ENCODE peak calls at places on chromosomes 7 and 10, in seven cellular contexts. D is astrocyte, B is fibroblast of villous mesenchyme, Q is ovary, P is HCT116, U is cardiac fibroblast, M is AG09309. X is an unnamed sample.

GRCh38 chr7:151506901-151507382 is 12.8 kb downstream of the RHEB start:
- DNase-seq in D (no peak), B (no peak), Q (no peak), P (no peak), U (no peak), M (no peak), X (no peak)

GRCh38 chr7:111528331-111528730 is 34.0 kb downstream of the IMMP2L start:
- DNase-seq in D (no peak), B (no peak), Q (no peak), P (no peak), U (no peak), M (no peak), X (no peak)

GRCh38 chr7:96495751-96496216 is 173.9 kb upstream of the SLC25A13 start:
- DNase-seq in D (no peak), B (no peak), Q (no peak), P (no peak), U (no peak), M (no peak), X (no peak)

GRCh38 chr7:45880433-45880860 is 7.6 kb upstream of the CCDC201 start:
- DNase-seq in D (no peak), B (no peak), Q (no peak), P (no peak), U (no peak), M (no peak), X (no peak)

GRCh38 chr7:32479574-32480200 is 10.5 kb downstream of the LSM5 start:
- DNase-seq in D (no peak), B (peak), Q (no peak), P (peak), U (peak), M (no peak), X (peak)

GRCh38 chr7:47285860-47286491 is 295.9 kb downstream of the TNS3 start:
- DNase-seq in D (peak), B (peak), Q (no peak), P (no peak), U (no peak), M (peak), X (no peak)

GRCh38 chr7:150377116-150377979 is 1.8 kb upstream of the ZNF775 start:
- DNase-seq in D (no peak), B (no peak), Q (no peak), P (no peak), U (no peak), M (no peak), X (no peak)

GRCh38 chr7:25908154-25908948 is 243.6 kb upstream of the NFE2L3 start:
- DNase-seq in D (no peak), B (no peak), Q (no peak), P (no peak), U (no peak), M (no peak), X (no peak)

GRCh38 chr10:47179291-47179647 is 120.7 kb upstream of the GDF10 start:
- DNase-seq in D (no peak), B (no peak), Q (no peak), P (no peak), U (no peak), M (no peak), X (no peak)

GRCh38 chr10:49375611-49376010 is 20.3 kb downstream of the DRGX start:
- DNase-seq in D (no peak), B (no peak), Q (no peak), P (no peak), U (no peak), M (no peak), X (no peak)

GRCh38 chr7:76333388-76334101 is 25.2 kb downstream of the YWHAG start:
- DNase-seq in D (no peak), B (peak), Q (peak), P (no peak), U (no peak), M (no peak), X (no peak)

GRCh38 chr7:74026406-74027123 is 1.4 kb upstream of the ELN start:
- DNase-seq in D (no peak), B (peak), Q (peak), P (peak), U (peak), M (no peak), X (peak)

GRCh38 chr7:36735172-36735571 is 10.9 kb upstream of the AOAH start:
- DNase-seq in D (peak), B (no peak), Q (no peak), P (no peak), U (no peak), M (no peak), X (no peak)

GRCh38 chr7:18228686-18229085 is 201.0 kb upstream of the PRPS1L1 start:
- DNase-seq in D (no peak), B (no peak), Q (no peak), P (no peak), U (no peak), M (no peak), X (no peak)

GRCh38 chr7:135200824-135201331 is 10.4 kb downstream of the WDR91 start:
- DNase-seq in D (peak), B (no peak), Q (no peak), P (no peak), U (no peak), M (no peak), X (no peak)

GRCh38 chr7:84237533-84238173 is 43.1 kb upstream of the SEMA3A start:
- DNase-seq in D (peak), B (peak), Q (no peak), P (peak), U (peak), M (peak), X (peak)

DNA sequence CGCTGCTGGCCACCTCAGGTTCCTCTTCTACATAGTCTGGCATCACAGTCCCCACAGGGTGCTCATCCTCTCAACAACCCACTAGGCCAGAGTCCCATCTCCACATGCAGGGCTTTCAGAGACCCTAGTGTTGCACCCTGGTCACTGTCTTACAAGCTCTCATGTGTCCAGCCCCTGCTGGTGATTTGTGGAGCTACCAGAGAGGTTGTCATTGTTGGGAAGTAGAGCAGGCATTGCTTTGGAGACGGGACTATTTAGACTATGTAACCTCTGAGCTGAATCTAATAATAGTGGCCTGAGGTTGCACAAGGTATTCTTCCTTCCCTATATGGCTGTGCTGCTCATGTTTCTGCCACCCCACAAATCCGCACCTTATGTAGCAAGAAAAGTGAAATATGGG is 135.3 kb upstream of the VWC2 start:
- DNase-seq in D (no peak), B (no peak), Q (no peak), P (no peak), U (no peak), M (no peak), X (no peak)
- TF ChIP-seq CTCF in D (no peak), B (no peak), Q (no peak), P (no peak), U (no peak), M (no peak), X (no peak)

GRCh38 chr7:34430456-34430855 is 227.6 kb upstream of the NPSR1 start:
- DNase-seq in D (peak), B (peak), Q (no peak), P (peak), U (peak), M (peak), X (peak)
- TF ChIP-seq CTCF in D (peak), B (peak), Q (no peak), P (peak), U (peak), M (peak), X (peak)

GRCh38 chr10:117543245-117543998 is 876 bp downstream of the EMX2 start:
- DNase-seq in D (no peak), B (peak), Q (peak), P (no peak), U (no peak), M (no peak), X (no peak)
- TF ChIP-seq CTCF in D (no peak), B (no peak), Q (peak), P (no peak), U (no peak), M (no peak), X (no peak)

GRCh38 chr7:90984692-90985091 is 279.5 kb upstream of the FZD1 start:
- DNase-seq in D (no peak), B (no peak), Q (no peak), P (no peak), U (no peak), M (no peak), X (no peak)
- TF ChIP-seq CTCF in D (no peak), B (no peak), Q (no peak), P (no peak), U (no peak), M (no peak), X (no peak)

GRCh38 chr10:12797471-12798262 is 203.8 kb downstream of the CCDC3 start:
- DNase-seq in D (peak), B (no peak), Q (no peak), P (no peak), U (no peak), M (no peak), X (no peak)

GRCh38 chr10:12799144-12799543 is 202.4 kb downstream of the CCDC3 start:
- DNase-seq in D (no peak), B (no peak), Q (no peak), P (no peak), U (no peak), M (no peak), X (no peak)

GRCh38 chr10:12799746-12800145 is 201.8 kb downstream of the CCDC3 start:
- DNase-seq in D (no peak), B (no peak), Q (no peak), P (no peak), U (no peak), M (no peak), X (no peak)

GRCh38 chr10:12801214-12802087 is 200.1 kb downstream of the CCDC3 start:
- DNase-seq in D (no peak), B (no peak), Q (no peak), P (no peak), U (no peak), M (no peak), X (no peak)

GRCh38 chr10:12800302-12800701 is 201.2 kb downstream of the CCDC3 start:
- DNase-seq in D (no peak), B (no peak), Q (no peak), P (no peak), U (no peak), M (no peak), X (no peak)
- TF ChIP-seq CTCF in D (peak), B (no peak), Q (no peak), P (no peak), U (peak), M (no peak), X (no peak)

GRCh38 chr10:71378341-71379117 is 18.2 kb upstream of the CDH23 start:
- DNase-seq in D (no peak), B (no peak), Q (no peak), P (no peak), U (no peak), M (no peak), X (no peak)
- TF ChIP-seq CTCF in D (no peak), B (no peak), Q (no peak), P (peak), U (no peak), M (no peak), X (no peak)

GRCh38 chr7:50119815-50120637 is 27.0 kb upstream of the ZPBP start:
- DNase-seq in D (no peak), B (no peak), Q (no peak), P (no peak), U (no peak), M (no peak), X (no peak)
- TF ChIP-seq CTCF in D (no peak), B (no peak), Q (no peak), P (peak), U (no peak), M (no peak), X (no peak)

DNA sequence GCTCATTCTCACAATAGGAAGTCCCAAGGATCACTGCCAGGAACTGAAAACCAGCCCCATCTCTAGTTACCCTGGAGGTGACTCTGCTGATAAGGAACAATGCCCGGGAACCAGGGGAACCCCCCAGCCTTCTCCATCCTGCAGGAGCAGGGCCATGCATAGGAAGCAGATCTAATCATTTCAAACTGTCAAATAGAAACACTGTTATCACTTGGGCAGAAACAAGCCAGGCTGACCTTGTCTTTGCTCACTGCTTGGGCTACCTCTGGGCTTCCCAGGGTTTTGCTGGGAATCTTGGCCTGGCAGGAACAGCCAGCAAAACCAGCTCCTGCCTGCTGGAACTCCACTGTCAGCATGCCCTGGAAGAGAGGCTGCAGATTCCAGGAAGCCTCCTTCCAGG is 114.1 kb downstream of the RNF216 start:
- DNase-seq in D (no peak), B (no peak), Q (no peak), P (no peak), U (no peak), M (no peak), X (no peak)
- TF ChIP-seq CTCF in D (no peak), B (no peak), Q (no peak), P (no peak), U (no peak), M (no peak), X (no peak)

GRCh38 chr7:116981887-116982430 is 28.7 kb downstream of the ST7 start:
- DNase-seq in D (no peak), B (no peak), Q (no peak), P (no peak), U (no peak), M (no peak), X (no peak)

GRCh38 chr7:116986611-116987565 is 33.6 kb downstream of the ST7 start:
- DNase-seq in D (no peak), B (no peak), Q (no peak), P (no peak), U (peak), M (no peak), X (peak)

GRCh38 chr7:116984511-116984910 is 31.2 kb downstream of the ST7 start:
- DNase-seq in D (no peak), B (no peak), Q (no peak), P (no peak), U (no peak), M (no peak), X (no peak)

GRCh38 chr7:116985575-116985974 is 32.3 kb downstream of the ST7 start:
- DNase-seq in D (no peak), B (no peak), Q (no peak), P (no peak), U (no peak), M (no peak), X (no peak)

GRCh38 chr7:116984917-116985316 is 31.6 kb downstream of the ST7 start:
- DNase-seq in D (no peak), B (peak), Q (no peak), P (no peak), U (peak), M (no peak), X (peak)
- TF ChIP-seq CTCF in D (peak), B (peak), Q (no peak), P (peak), U (peak), M (peak), X (peak)

X was measured in fibroblast of pulmonary artery.